ENCODE peak calls at places on chromosomes 13 and 19, in four cellular contexts. P, M, K and S are unnamed samples.

GRCh38 chr13:83618966-83619365 is 263.3 kb downstream of the SLITRK1 start:
- DNase-seq in P (no peak), M (no peak), K (peak; percentile 18), S (peak; percentile 55)

GRCh38 chr13:49927755-49928154 is 8.4 kb downstream of the SPRYD7 start:
- DNase-seq in P (no peak), M (no peak), K (peak; percentile 57), S (no peak)

GRCh38 chr13:66128692-66129269 is 1101.4 kb downstream of the PCDH9 start:
- DNase-seq in P (no peak), M (no peak), K (no peak), S (no peak)

GRCh38 chr13:26965976-26966375 is 205.4 kb upstream of the GPR12 start:
- DNase-seq in P (no peak), M (peak; percentile 69), K (peak; percentile 32), S (peak; percentile 76)

GRCh38 chr13:40401911-40402776 is 264.3 kb downstream of the FOXO1 start:
- DNase-seq in P (peak; percentile 97), M (peak; percentile 95), K (peak; percentile 97), S (peak; percentile 99)

GRCh38 chr19:2475018-2475701 is 767 bp upstream of the GADD45B start:
- DNase-seq in P (peak; percentile 87), M (peak; percentile 77), K (peak; percentile 58), S (no peak)

GRCh38 chr19:42150353-42150752 is 18.1 kb upstream of the POU2F2 start:
- DNase-seq in P (no peak), M (no peak), K (no peak), S (no peak)

GRCh38 chr19:46639356-46640061 is 3.5 kb upstream of the GNG8 start:
- DNase-seq in P (no peak), M (peak; percentile 62), K (no peak), S (no peak)

GRCh38 chr19:18562086-18562485 is 4.4 kb downstream of the KXD1 start:
- DNase-seq in P (peak; percentile 85), M (no peak), K (no peak), S (peak; percentile 47)

GRCh38 chr19:11323601-11324078 is 15.8 kb downstream of the RAB3D start:
- DNase-seq in P (no peak), M (no peak), K (no peak), S (no peak)

GRCh38 chr19:35869327-35870123 is 1.2 kb downstream of the APLP1 start:
- DNase-seq in P (no peak), M (no peak), K (peak; percentile 73), S (no peak)

GRCh38 chr13:91313103-91313502 is 34.4 kb upstream of the MIR17HG start:
- DNase-seq in P (no peak), M (no peak), K (peak; percentile 3), S (no peak)

GRCh38 chr13:98791611-98792010 is 39.1 kb upstream of the SLC15A1 start:
- DNase-seq in P (no peak), M (no peak), K (no peak), S (no peak)

GRCh38 chr19:1690570-1691307 is 38.3 kb upstream of the TCF3 start:
- DNase-seq in P (no peak), M (no peak), K (no peak), S (no peak)

GRCh38 chr19:31881988-31882387 is 463.4 kb upstream of the ZNF507 start:
- DNase-seq in P (no peak), M (no peak), K (no peak), S (no peak)

GRCh38 chr13:43273362-43273761 is 250.0 kb downstream of the DNAJC15 start:
- DNase-seq in P (no peak), M (no peak), K (no peak), S (peak; percentile 72)

GRCh38 chr19:2329528-2329927 is 1.0 kb downstream of the SPPL2B start:
- DNase-seq in P (no peak), M (no peak), K (no peak), S (no peak)

GRCh38 chr19:13262450-13262849 is 112.2 kb downstream of the IER2 start:
- DNase-seq in P (no peak), M (no peak), K (peak; percentile 45), S (peak; percentile 9)

GRCh38 chr13:26095846-26096245 is 44.0 kb upstream of the SHISA2 start:
- DNase-seq in P (no peak), M (no peak), K (no peak), S (no peak)

GRCh38 chr19:32199501-32200040 is 145.8 kb upstream of the ZNF507 start:
- DNase-seq in P (peak; percentile 40), M (no peak), K (no peak), S (no peak)

GRCh38 chr13:93963266-93964131 is 516.0 kb downstream of the DCT start:
- DNase-seq in P (no peak), M (no peak), K (peak; percentile 63), S (peak; percentile 62)

GRCh38 chr13:34308725-34309124 is 490.8 kb downstream of the RFC3 start:
- DNase-seq in P (no peak), M (no peak), K (no peak), S (no peak)

GRCh38 chr13:106163426-106163825 is 372.0 kb downstream of the EFNB2 start:
- DNase-seq in P (no peak), M (no peak), K (no peak), S (no peak)

GRCh38 chr13:85186646-85187045 is 612.6 kb downstream of the SLITRK6 start:
- DNase-seq in P (no peak), M (no peak), K (no peak), S (no peak)
- H3K4me3 ChIP-seq in P (no peak overlapping the region), M (no peak overlapping the region), K (no peak overlapping the region), S (no peak overlapping the region)

DNA sequence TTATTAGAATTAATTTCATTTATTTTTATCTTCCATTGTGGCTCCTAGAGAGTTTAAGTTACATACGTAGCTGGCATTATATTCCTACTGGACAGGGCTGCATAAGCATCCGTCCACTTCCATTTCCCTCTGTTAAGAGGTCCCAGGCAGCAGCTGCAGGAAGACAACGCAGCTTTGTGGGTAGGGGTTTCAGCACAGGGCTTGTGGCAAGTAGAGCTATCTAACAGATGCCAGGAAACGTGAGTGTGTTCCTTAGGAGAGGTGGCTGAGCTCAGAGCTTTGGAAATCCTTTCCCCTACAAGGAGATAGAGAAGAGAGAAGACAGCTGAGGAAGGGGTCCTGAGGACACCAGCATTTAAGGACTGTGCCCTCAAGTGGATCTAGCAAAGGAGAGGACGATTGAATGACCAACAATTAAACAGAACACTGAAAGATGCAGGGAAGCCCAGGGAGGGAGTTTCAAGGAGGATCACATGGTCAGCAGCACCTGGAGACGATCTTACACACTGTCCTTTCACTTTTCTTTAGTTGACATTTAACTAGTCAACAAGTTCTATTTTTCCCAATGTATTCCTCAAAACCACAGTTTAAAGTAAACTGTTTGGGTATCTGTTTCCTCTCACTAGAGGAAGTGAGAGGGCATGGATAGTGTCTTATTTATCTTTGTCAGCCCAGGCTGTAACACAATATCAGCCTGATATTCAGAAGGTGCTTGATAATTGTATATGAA is 2.3 kb upstream of the N4BP2L1 start:
- DNase-seq in P (no peak), M (no peak), K (no peak), S (no peak)
- H3K4me3 ChIP-seq in P (no peak overlapping the region), M (no peak overlapping the region), K (no peak overlapping the region), S (no peak overlapping the region)

GRCh38 chr19:54420068-54420382 is 4.8 kb downstream of the TTYH1 start:
- DNase-seq in P (no peak), M (no peak), K (no peak), S (no peak)

GRCh38 chr19:54418930-54419800 is 3.9 kb downstream of the TTYH1 start:
- DNase-seq in P (no peak), M (no peak), K (no peak), S (no peak)

GRCh38 chr19:54416695-54417491 is 1.6 kb downstream of the TTYH1 start:
- DNase-seq in P (no peak), M (no peak), K (no peak), S (no peak)

GRCh38 chr19:54415901-54416621 is 797 bp downstream of the TTYH1 start:
- DNase-seq in P (no peak), M (no peak), K (no peak), S (no peak)

GRCh38 chr19:54418030-54418929 is 3.0 kb downstream of the TTYH1 start:
- DNase-seq in P (no peak), M (no peak), K (peak; percentile 68), S (no peak)
- H3K4me3 ChIP-seq in P (no peak overlapping the region), M (no peak overlapping the region), K (no peak overlapping the region), S (no peak overlapping the region)

GRCh38 chr13:76882431-76882830 is 3.8 kb downstream of the KCTD12 start:
- DNase-seq in P (peak; percentile 68), M (no peak), K (peak; percentile 28), S (peak; percentile 55)
- H3K4me3 ChIP-seq in P (peak overlapping the region; percentile 78), M (peak overlapping the region; percentile 59), K (peak overlapping the region; percentile 70), S (no peak overlapping the region)

GRCh38 chr19:55370305-55370988 is at the start of gene IL11:
- DNase-seq in P (no peak), M (no peak), K (peak; percentile 32), S (no peak)

GRCh38 chr19:55366790-55367189 is 3.5 kb downstream of the IL11 start:
- DNase-seq in P (no peak), M (no peak), K (no peak), S (no peak)

GRCh38 chr19:55369651-55370304 is 485 bp downstream of the IL11 start:
- DNase-seq in P (no peak), M (no peak), K (peak; percentile 74), S (no peak)

GRCh38 chr19:55368106-55368505 is 2.2 kb downstream of the IL11 start:
- DNase-seq in P (no peak), M (no peak), K (no peak), S (no peak)

GRCh38 chr19:55368701-55369563 is 1.3 kb downstream of the IL11 start:
- DNase-seq in P (no peak), M (no peak), K (peak; percentile 16), S (no peak)
- H3K4me3 ChIP-seq in P (peak overlapping the region; percentile 31), M (no peak overlapping the region), K (peak overlapping the region; percentile 83), S (peak overlapping the region; percentile 67)

GRCh38 chr19:58513213-58513693 is 1.5 kb upstream of the SLC27A5 start:
- DNase-seq in P (no peak), M (no peak), K (no peak), S (no peak)
- H3K4me3 ChIP-seq in P (no peak overlapping the region), M (peak overlapping the region; percentile 60), K (no peak overlapping the region), S (no peak overlapping the region)

DNA sequence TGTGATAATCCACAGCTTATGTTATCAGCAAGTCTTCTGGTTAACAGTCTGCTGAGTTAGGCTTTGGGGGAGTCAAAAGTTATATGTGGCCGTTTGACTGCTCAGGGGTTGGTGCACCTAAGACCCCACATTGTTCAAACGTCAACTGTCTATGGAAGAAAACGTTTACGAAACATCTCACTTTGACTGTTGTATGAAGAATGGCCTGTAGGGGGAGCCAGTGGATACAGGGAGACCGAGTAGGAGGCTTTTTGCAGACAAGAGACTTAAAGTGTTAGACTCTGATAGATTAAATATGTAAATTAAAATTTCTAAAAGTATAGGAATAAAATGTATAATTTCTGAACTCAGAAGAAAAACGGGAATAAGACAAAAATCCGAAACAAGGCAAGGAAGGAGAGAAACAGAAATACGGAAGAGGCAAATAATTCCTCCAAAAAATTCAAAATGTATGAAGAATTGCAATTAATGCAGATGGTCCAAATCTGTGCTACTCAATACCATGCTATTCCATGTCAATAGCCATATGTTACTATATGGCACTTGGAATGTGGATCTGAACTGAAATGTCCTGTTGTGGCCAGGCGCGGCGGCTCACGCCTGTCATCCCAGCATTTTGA is 37.8 kb downstream of the TNFSF14 start:
- DNase-seq in P (no peak), M (peak; percentile 72), K (peak; percentile 64), S (no peak)
- H3K4me3 ChIP-seq in P (no peak overlapping the region), M (no peak overlapping the region), K (no peak overlapping the region), S (no peak overlapping the region)